ENCODE peak calls at places on chromosomes 12 and 14, in eight cellular contexts. Z is SHP77 treated with DMSO at 0.1 percent for 48 hours; G is prostate gland; Y is right lobe of liver; L is A549; W is C1 segment of cervical spinal cord; Q is OCI-LY7; R is activated CD8-positive, alpha-beta memory T cell treated with anti-CD3 and anti-CD28 coated beads, Interleukin-2, amount 50 U/mL, for 48 hours. E is an unnamed sample.
A peak's percentile ranks its signal among the peaks of the same experiment; 100 is the strongest.

GRCh38 chr12:45415393-45415817 is 199.5 kb downstream of the ANO6 start:
- DNase-seq in L (peak; percentile 78), R (peak; percentile 60), Q (no peak), G (no peak), Z (no peak), W (no peak), Y (peak; percentile 70), E (no peak)

GRCh38 chr14:93430319-93430801 is 379 bp upstream of the UNC79 start:
- DNase-seq in G (no peak), Q (no peak), R (no peak), W (peak; percentile 38), Y (peak; percentile 43), L (no peak), Z (peak; percentile 65), E (peak; percentile 32)

GRCh38 chr14:87013583-87013982 is 979.4 kb downstream of the GALC start:
- DNase-seq in Q (no peak), Y (no peak), R (no peak), W (no peak), Z (no peak), G (no peak), L (no peak), E (no peak)

GRCh38 chr12:59407799-59408198 is 188.0 kb upstream of the SLC16A7 start:
- DNase-seq in Z (no peak), Y (no peak), R (no peak), L (no peak), G (no peak), W (no peak), Q (no peak), E (no peak)

GRCh38 chr12:131347345-131347714 is 363.6 kb upstream of the SFSWAP start:
- DNase-seq in L (no peak), G (no peak), Z (no peak), W (no peak), R (peak; percentile 18), Q (no peak), Y (no peak), E (no peak)

GRCh38 chr12:10069099-10069498 is 29.7 kb downstream of the CLEC1A start:
- DNase-seq in L (no peak), G (no peak), Y (no peak), R (no peak), Q (no peak), Z (no peak), W (no peak), E (no peak)

GRCh38 chr12:54981796-54982195 is 2.8 kb downstream of the TESPA1 start:
- DNase-seq in Q (no peak), Z (no peak), G (no peak), L (no peak), Y (no peak), W (no peak), R (no peak), E (no peak)

GRCh38 chr14:95143813-95144620 is 13.3 kb downstream of the DICER1 start:
- DNase-seq in Q (peak; percentile 38), Y (no peak), L (no peak), R (no peak), W (no peak), G (no peak), Z (no peak), E (no peak)

GRCh38 chr12:3145546-3146310 is 68.5 kb downstream of the TSPAN9 start:
- DNase-seq in W (no peak), G (no peak), Z (no peak), L (no peak), Y (no peak), R (no peak), Q (no peak), E (no peak)

GRCh38 chr12:116690016-116690709 is 47.7 kb downstream of the SPRING1 start:
- DNase-seq in Z (no peak), W (no peak), Q (no peak), R (no peak), L (no peak), G (no peak), Y (no peak), E (no peak)

GRCh38 chr12:98532687-98533304 is 17.4 kb downstream of the TMPO start:
- DNase-seq in W (no peak), R (no peak), L (peak; percentile 49), Z (no peak), Q (peak; percentile 63), Y (no peak), G (no peak), E (no peak)

GRCh38 chr12:26870491-26871419 is 37.8 kb upstream of the ITPR2 start:
- DNase-seq in W (no peak), G (peak; percentile 78), Y (no peak), Q (no peak), Z (peak; percentile 38), L (no peak), R (no peak), E (no peak)

GRCh38 chr12:6264402-6265037 is 46.0 kb upstream of the PLEKHG6 start:
- DNase-seq in Q (no peak), L (no peak), G (no peak), W (no peak), Y (peak; percentile 55), Z (no peak), R (no peak), E (no peak)

GRCh38 chr14:89625208-89625987 is 208.4 kb upstream of the FOXN3 start:
- DNase-seq in L (no peak), Z (peak; percentile 44), G (no peak), Y (no peak), R (peak; percentile 64), Q (no peak), W (no peak), E (no peak)

GRCh38 chr14:36662543-36663403 is 1.1 kb downstream of the PAX9 start:
- DNase-seq in Z (peak; percentile 63), Y (no peak), G (peak; percentile 65), W (no peak), Q (no peak), R (no peak), L (peak; percentile 31), E (no peak)

GRCh38 chr12:4157122-4157521 is 116.4 kb upstream of the CCND2 start:
- DNase-seq in Z (no peak), G (no peak), R (no peak), W (no peak), Y (no peak), L (no peak), Q (no peak), E (no peak)

GRCh38 chr12:10543499-10543898 is 37.8 kb downstream of the EIF2S3B start:
- DNase-seq in R (no peak), Y (no peak), Q (no peak), Z (no peak), W (no peak), L (no peak), G (no peak), E (no peak)

GRCh38 chr12:78442454-78442801 is 422.1 kb upstream of the SYT1 start:
- DNase-seq in Z (no peak), L (no peak), G (no peak), Y (no peak), W (no peak), R (no peak), Q (no peak), E (no peak)

GRCh38 chr12:58920956-58921861 is 905 bp upstream of the LRIG3 start:
- DNase-seq in Z (no peak), R (no peak), Q (no peak), Y (no peak), G (no peak), W (no peak), L (no peak), E (no peak)

GRCh38 chr14:31391977-31392503 is 28.3 kb downstream of the HEATR5A start:
- DNase-seq in G (no peak), W (no peak), Q (no peak), R (no peak), L (no peak), Y (no peak), Z (no peak), E (no peak)

GRCh38 chr14:103749860-103750259 is 34.2 kb downstream of the ZFYVE21 start:
- DNase-seq in L (no peak), Z (no peak), Y (no peak), Q (peak; percentile 27), G (no peak), R (no peak), W (no peak), E (no peak)

GRCh38 chr14:73811164-73811503 is 40.5 kb upstream of the PTGR2 start:
- DNase-seq in W (no peak), Y (no peak), Q (no peak), G (no peak), L (no peak), Z (no peak), R (no peak), E (no peak)

GRCh38 chr14:79180656-79181055 is 1010.5 kb downstream of the NRXN3 start:
- DNase-seq in W (no peak), Z (no peak), R (no peak), Y (no peak), Q (no peak), G (no peak), L (no peak), E (no peak)

GRCh38 chr14:51879170-51879569 is 18.8 kb downstream of the GNG2 start:
- DNase-seq in Q (no peak), G (no peak), L (no peak), R (no peak), W (no peak), Y (no peak), Z (no peak), E (no peak)

GRCh38 chr14:80567905-80568512 is 356.7 kb upstream of the DIO2 start:
- DNase-seq in Z (no peak), L (no peak), G (no peak), Y (no peak), Q (no peak), R (no peak), W (no peak), E (no peak)

GRCh38 chr14:85415015-85415712 is 114.8 kb upstream of the FLRT2 start:
- DNase-seq in R (no peak), L (peak; percentile 85), W (no peak), Q (no peak), Y (no peak), Z (peak; percentile 37), G (peak; percentile 85), E (no peak)

GRCh38 chr14:58731465-58732330 is 93.9 kb downstream of the DACT1 start:
- DNase-seq in Q (no peak), Y (no peak), W (no peak), G (no peak), R (no peak), L (peak; percentile 24), Z (no peak), E (no peak)

GRCh38 chr12:99605-100004 is 33.0 kb downstream of the IQSEC3 start:
- DNase-seq in W (no peak), R (no peak), Z (no peak), L (no peak), Q (no peak), Y (no peak), G (no peak), E (no peak)

GRCh38 chr12:46998811-46999368 is 80.5 kb upstream of the PCED1B start:
- DNase-seq in G (no peak), L (no peak), Z (no peak), Y (no peak), Q (no peak), W (no peak), R (no peak), E (no peak)

GRCh38 chr14:26128931-26129674 is 468.7 kb downstream of the NOVA1 start:
- DNase-seq in W (no peak), R (no peak), Q (no peak), G (no peak), L (no peak), Y (no peak), Z (no peak), E (no peak)

GRCh38 chr12:102425109-102426009 is 55.0 kb downstream of the IGF1 start:
- DNase-seq in Y (no peak), W (no peak), R (no peak), Q (no peak), Z (no peak), L (no peak), G (no peak), E (no peak)

GRCh38 chr14:56808314-56809201 is 1.7 kb downstream of the OTX2 start:
- DNase-seq in R (no peak), Z (no peak), Q (no peak), W (no peak), Y (no peak), L (no peak), G (no peak), E (peak; percentile 38)

GRCh38 chr12:132323171-132324010 is 6.0 kb downstream of the GALNT9 start:
- DNase-seq in Z (no peak), W (no peak), L (no peak), R (no peak), G (no peak), Q (no peak), Y (no peak), E (no peak)

GRCh38 chr12:93015970-93016751 is 87.1 kb upstream of the EEA1 start:
- DNase-seq in W (no peak), G (peak; percentile 70), R (no peak), L (no peak), Z (no peak), Q (no peak), Y (no peak), E (no peak)